ENCODE peak calls at places on chromosomes 4 and X, in ten cellular contexts. Y is GM23248, R is ovary, D is IMR-90, K is right cardiac atrium, E is heart right ventricle, W is Karpas-422, C is body of pancreas, U is upper lobe of right lung, M is left ventricle myocardium inferior. N is an unnamed sample.

GRCh38 chr4:101187837-101188236 is 159.5 kb downstream of the PPP3CA start:
- DNase-seq in M (no peak), K (no peak), R (no peak), E (no peak), Y (peak; percentile 39), W (peak; percentile 44), U (no peak), C (no peak), D (no peak), N (no peak)

GRCh38 chrX:63754141-63754859 is 30.7 kb downstream of the ARHGEF9 start:
- DNase-seq in R (no peak), U (no peak), D (peak; percentile 15), K (no peak), Y (peak; percentile 59), C (peak; percentile 12), E (no peak), W (peak; percentile 69), M (no peak), N (peak; percentile 51)

GRCh38 chr4:182023469-182023868 is 219.7 kb upstream of the TENM3 start:
- DNase-seq in W (no peak), D (no peak), M (no peak), Y (no peak), E (no peak), K (no peak), R (no peak), U (no peak), C (no peak), N (no peak)

GRCh38 chrX:154542723-154543424 is 3.8 kb downstream of the G6PD start:
- DNase-seq in R (no peak), K (no peak), C (no peak), M (no peak), D (no peak), U (peak; percentile 81), E (no peak), Y (no peak), W (no peak), N (no peak)

GRCh38 chr4:40186665-40187014 is 10.2 kb upstream of the RHOH start:
- DNase-seq in E (no peak), D (no peak), Y (no peak), R (no peak), C (no peak), W (no peak), M (no peak), U (no peak), K (no peak), N (no peak)

GRCh38 chrX:120512222-120512621 is 43.1 kb upstream of the LAMP2 start:
- DNase-seq in U (no peak), D (no peak), M (no peak), E (no peak), R (no peak), K (no peak), Y (no peak), C (no peak), W (no peak), N (no peak)

GRCh38 chrX:73913580-73913979 is 350.6 kb downstream of the CHIC1 start:
- DNase-seq in U (no peak), E (no peak), K (no peak), R (no peak), Y (no peak), M (no peak), D (peak; percentile 43), W (no peak), C (no peak), N (no peak)

GRCh38 chr4:81512945-81513584 is 41.4 kb upstream of the RASGEF1B start:
- DNase-seq in E (no peak), K (no peak), D (no peak), W (no peak), Y (no peak), M (no peak), U (no peak), R (no peak), C (no peak), N (no peak)

GRCh38 chr4:17589355-17589754 is 12.4 kb downstream of the LAP3 start:
- DNase-seq in W (no peak), R (no peak), U (no peak), M (no peak), K (no peak), E (no peak), C (no peak), Y (no peak), D (no peak), N (no peak)

GRCh38 chr4:17584502-17585213 is 7.7 kb downstream of the LAP3 start:
- DNase-seq in Y (no peak), M (no peak), W (no peak), K (no peak), D (no peak), C (no peak), R (no peak), E (no peak), U (no peak), N (no peak)

GRCh38 chr4:17583944-17584343 is 6.9 kb downstream of the LAP3 start:
- DNase-seq in Y (no peak), U (no peak), R (no peak), K (no peak), E (no peak), W (no peak), M (no peak), C (no peak), D (no peak), N (no peak)

GRCh38 chr4:17587094-17587822 is 10.3 kb downstream of the LAP3 start:
- DNase-seq in R (no peak), M (no peak), K (no peak), Y (no peak), W (no peak), U (no peak), C (no peak), E (no peak), D (no peak), N (no peak)
- H3K27ac ChIP-seq in R (no peak overlapping the region), M (no peak overlapping the region), K (no peak overlapping the region), Y (no peak overlapping the region), W (peak overlapping the region; percentile 42), U (no peak overlapping the region), C (no peak overlapping the region), E (no peak overlapping the region), D (no peak overlapping the region), N (no peak overlapping the region)

DNA sequence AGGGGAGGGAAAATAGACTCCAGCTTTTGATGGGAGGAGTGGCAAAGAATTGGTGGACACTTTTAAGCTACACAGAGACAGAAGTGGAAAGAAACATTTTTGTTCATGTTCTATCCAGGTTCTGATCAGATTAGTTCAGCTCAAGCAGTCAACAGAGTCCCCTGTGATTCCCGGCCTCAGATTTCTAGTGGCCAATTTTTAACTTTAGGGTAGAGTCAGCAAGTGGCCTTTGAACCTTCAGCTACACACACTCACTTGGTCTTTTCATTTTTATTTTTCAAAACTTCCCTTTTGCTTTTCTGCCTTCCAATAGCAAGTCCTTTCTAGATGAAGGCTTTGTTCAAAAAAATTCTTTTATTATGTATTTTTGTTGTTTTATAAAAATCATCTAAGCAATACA is 169.2 kb upstream of the RPS6KA3 start:
- DNase-seq in C (no peak), R (no peak), E (no peak), U (no peak), K (no peak), W (no peak), D (no peak), M (no peak), Y (no peak), N (no peak)
- H3K4me1 ChIP-seq in C (no peaks in the 10 kb centered on the region), R (no peaks in the 10 kb centered on the region), E (no peaks in the 10 kb centered on the region), U (no peaks in the 10 kb centered on the region), K (no peaks in the 10 kb centered on the region), W (no peaks in the 10 kb centered on the region), D (no peaks in the 10 kb centered on the region), M (no peaks in the 10 kb centered on the region), Y (peaks cover 6% of the 10 kb centered on the region), N (no peaks in the 10 kb centered on the region)

DNA sequence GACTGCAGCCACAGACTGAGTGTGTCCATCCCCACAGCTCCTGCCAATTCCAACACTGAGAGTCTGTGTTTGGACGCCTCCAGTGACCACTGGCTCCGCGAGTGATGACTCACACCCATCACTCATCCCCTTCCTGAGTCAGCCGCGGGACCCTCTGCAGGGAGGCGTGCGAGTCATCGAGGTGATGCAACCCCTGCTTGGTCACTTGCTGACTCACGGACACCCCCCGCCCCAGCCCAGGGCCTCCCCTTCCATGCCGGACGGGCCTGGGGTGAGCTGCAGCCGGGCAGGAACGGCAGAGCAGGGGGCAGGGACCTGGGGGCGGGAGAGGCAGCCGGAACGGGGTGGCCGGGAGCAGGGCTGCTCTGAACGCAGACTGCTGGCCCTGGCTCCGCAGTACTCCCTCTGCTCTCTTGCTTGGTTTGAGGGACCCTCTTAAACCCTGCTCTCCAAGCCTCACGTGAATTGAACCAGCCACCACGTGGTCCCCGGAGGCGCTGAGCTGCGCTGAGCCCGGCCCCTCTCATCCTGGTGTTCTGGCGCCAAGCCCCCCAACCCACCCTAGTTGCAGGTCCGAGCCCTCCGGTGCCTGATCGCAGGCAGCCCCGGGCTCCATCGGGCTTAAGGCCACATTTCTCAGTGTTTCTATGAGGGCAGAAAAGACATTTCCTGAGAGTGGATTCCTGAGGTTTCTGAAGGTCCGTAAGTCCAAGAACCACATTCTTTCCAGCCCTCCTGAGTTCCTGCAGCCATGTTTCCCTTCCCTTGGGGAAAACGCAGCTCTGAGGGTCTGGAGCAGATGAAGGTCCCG is 32.4 kb downstream of the FGFRL1 start:
- DNase-seq in R (peak; percentile 84), W (no peak), C (peak; percentile 73), Y (peak; percentile 100), U (peak; percentile 86), E (peak; percentile 80), M (peak; percentile 82), K (peak; percentile 96), D (peak; percentile 99), N (peak; percentile 87)
- H3K27ac ChIP-seq in R (peak overlapping the region; percentile 9), W (no peak overlapping the region), C (no peak overlapping the region), Y (peak overlapping the region; percentile 97), U (no peak overlapping the region), E (no peak overlapping the region), M (no peak overlapping the region), K (no peak overlapping the region), D (peak overlapping the region; percentile 85), N (no peak overlapping the region)

GRCh38 chr4:147786531-147786930 is 54.6 kb downstream of the ARHGAP10 start:
- DNase-seq in D (no peak), R (no peak), C (no peak), Y (no peak), M (no peak), K (no peak), U (no peak), W (no peak), E (no peak), N (no peak)

GRCh38 chr4:147786031-147786430 is 54.1 kb downstream of the ARHGAP10 start:
- DNase-seq in D (no peak), C (no peak), R (no peak), W (peak; percentile 58), Y (no peak), E (no peak), U (no peak), K (no peak), M (no peak), N (no peak)

GRCh38 chr4:147788791-147789190 is 56.9 kb downstream of the ARHGAP10 start:
- DNase-seq in Y (peak; percentile 17), K (no peak), M (no peak), D (peak; percentile 24), U (no peak), E (no peak), W (no peak), C (no peak), R (no peak), N (no peak)

GRCh38 chr4:147789596-147789995 is 57.7 kb downstream of the ARHGAP10 start:
- DNase-seq in M (no peak), R (no peak), U (no peak), C (no peak), E (no peak), D (peak; percentile 23), W (no peak), Y (peak; percentile 10), K (no peak), N (no peak)

DNA sequence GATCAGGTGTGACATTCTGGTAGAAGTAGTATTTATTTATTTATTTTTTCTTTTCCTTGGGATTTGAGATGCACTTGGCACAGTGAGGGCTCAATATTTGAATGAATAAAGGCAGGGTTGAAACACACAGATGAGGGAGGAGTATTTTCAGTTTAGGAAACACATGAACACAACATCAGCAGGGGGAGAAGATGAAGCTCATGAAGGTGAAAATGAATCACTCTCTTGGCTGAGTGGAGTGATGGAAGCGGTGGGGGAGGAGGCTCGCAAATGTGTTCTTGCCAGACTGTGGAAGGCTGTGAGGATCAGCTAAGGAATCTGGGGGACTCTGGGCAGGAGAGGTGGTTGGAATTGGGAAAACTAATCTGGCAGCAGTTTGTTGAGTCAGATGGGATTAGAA is 55.3 kb downstream of the ARHGAP10 start:
- DNase-seq in M (no peak), W (no peak), C (no peak), D (peak; percentile 68), U (no peak), E (no peak), R (peak; percentile 51), Y (peak; percentile 72), K (no peak), N (no peak)
- H3K4me1 ChIP-seq in M (peaks cover 70% of the 10 kb centered on the region), W (no peaks in the 10 kb centered on the region), C (peaks cover 34% of the 10 kb centered on the region), D (peaks cover 17% of the 10 kb centered on the region), U (peaks cover 45% of the 10 kb centered on the region), E (no peaks in the 10 kb centered on the region), R (peaks cover 20% of the 10 kb centered on the region), Y (peaks cover 43% of the 10 kb centered on the region), K (peaks cover 13% of the 10 kb centered on the region), N (no peaks in the 10 kb centered on the region)